ENCODE peak calls at places on chromosomes 6 and 20, in ten cellular contexts. One of them, this sample, is unnamed.

GRCh38 chr6:140230282-140230681 is 855.8 kb upstream of the CITED2 start:
- DNase-seq in MV-4-11: no peak
- DNase-seq in effector CD8-positive, alpha-beta T cell: no peak
- DNase-seq in stimulated activated CD4-positive, alpha-beta T cell treated with anti-CD3 and anti-CD28 coated beads, Interleukin-1b, Interleukin-23, amount 100 ng/mL, for 24 hours: no peak
- DNase-seq in ascending aorta: no peak
- DNase-seq in heart right ventricle: no peak
- DNase-seq in midbrain: no peak
- DNase-seq in ELR: no peak
- DNase-seq in erythroblast: no peak
- DNase-seq in amniotic stem cell: no peak
- DNase-seq in this sample: no peak

GRCh38 chr6:83250235-83250634 is 57.1 kb downstream of the RWDD2A start:
- DNase-seq in MV-4-11: no peak
- DNase-seq in midbrain: no peak
- DNase-seq in effector CD8-positive, alpha-beta T cell: no peak
- DNase-seq in ascending aorta: no peak
- DNase-seq in erythroblast: no peak
- DNase-seq in amniotic stem cell: no peak
- DNase-seq in stimulated activated CD4-positive, alpha-beta T cell treated with anti-CD3 and anti-CD28 coated beads, Interleukin-1b, Interleukin-23, amount 100 ng/mL, for 24 hours: no peak
- DNase-seq in ELR: no peak
- DNase-seq in heart right ventricle: no peak
- DNase-seq in this sample: no peak

GRCh38 chr20:1397710-1398109 is 4.9 kb upstream of the FKBP1A start:
- DNase-seq in MV-4-11: no peak
- DNase-seq in ascending aorta: no peak
- DNase-seq in amniotic stem cell: no peak
- DNase-seq in erythroblast: no peak
- DNase-seq in heart right ventricle: no peak
- DNase-seq in effector CD8-positive, alpha-beta T cell: no peak
- DNase-seq in midbrain: no peak
- DNase-seq in ELR: no peak
- DNase-seq in stimulated activated CD4-positive, alpha-beta T cell treated with anti-CD3 and anti-CD28 coated beads, Interleukin-1b, Interleukin-23, amount 100 ng/mL, for 24 hours: no peak
- DNase-seq in this sample: no peak

GRCh38 chr6:37826188-37826587 is 6.7 kb downstream of the ZFAND3 start:
- DNase-seq in MV-4-11: peak; percentile 58
- DNase-seq in midbrain: no peak
- DNase-seq in ELR: no peak
- DNase-seq in stimulated activated CD4-positive, alpha-beta T cell treated with anti-CD3 and anti-CD28 coated beads, Interleukin-1b, Interleukin-23, amount 100 ng/mL, for 24 hours: no peak
- DNase-seq in erythroblast: no peak
- DNase-seq in heart right ventricle: no peak
- DNase-seq in ascending aorta: no peak
- DNase-seq in effector CD8-positive, alpha-beta T cell: no peak
- DNase-seq in amniotic stem cell: no peak
- DNase-seq in this sample: no peak

GRCh38 chr20:8853805-8854338 is 215.0 kb upstream of the PLCB4 start:
- DNase-seq in ascending aorta: no peak
- DNase-seq in ELR: peak; percentile 86
- DNase-seq in erythroblast: peak; percentile 36
- DNase-seq in effector CD8-positive, alpha-beta T cell: no peak
- DNase-seq in stimulated activated CD4-positive, alpha-beta T cell treated with anti-CD3 and anti-CD28 coated beads, Interleukin-1b, Interleukin-23, amount 100 ng/mL, for 24 hours: no peak
- DNase-seq in heart right ventricle: peak; percentile 48
- DNase-seq in midbrain: peak; percentile 84
- DNase-seq in amniotic stem cell: peak; percentile 58
- DNase-seq in MV-4-11: peak; percentile 52
- DNase-seq in this sample: peak; percentile 25

GRCh38 chr6:111740506-111740905 is 132.7 kb downstream of the FYN start:
- DNase-seq in heart right ventricle: no peak
- DNase-seq in ELR: no peak
- DNase-seq in ascending aorta: no peak
- DNase-seq in effector CD8-positive, alpha-beta T cell: no peak
- DNase-seq in amniotic stem cell: no peak
- DNase-seq in MV-4-11: no peak
- DNase-seq in midbrain: no peak
- DNase-seq in stimulated activated CD4-positive, alpha-beta T cell treated with anti-CD3 and anti-CD28 coated beads, Interleukin-1b, Interleukin-23, amount 100 ng/mL, for 24 hours: no peak
- DNase-seq in erythroblast: no peak
- DNase-seq in this sample: no peak

GRCh38 chr6:21137708-21138358 is 455.7 kb upstream of the SOX4 start:
- DNase-seq in ELR: no peak
- DNase-seq in stimulated activated CD4-positive, alpha-beta T cell treated with anti-CD3 and anti-CD28 coated beads, Interleukin-1b, Interleukin-23, amount 100 ng/mL, for 24 hours: no peak
- DNase-seq in ascending aorta: no peak
- DNase-seq in MV-4-11: no peak
- DNase-seq in effector CD8-positive, alpha-beta T cell: no peak
- DNase-seq in heart right ventricle: no peak
- DNase-seq in amniotic stem cell: no peak
- DNase-seq in midbrain: no peak
- DNase-seq in erythroblast: no peak
- DNase-seq in this sample: no peak

GRCh38 chr6:16741112-16742016 is 19.9 kb downstream of the ATXN1 start:
- DNase-seq in effector CD8-positive, alpha-beta T cell: no peak
- DNase-seq in midbrain: no peak
- DNase-seq in amniotic stem cell: peak; percentile 74
- DNase-seq in erythroblast: no peak
- DNase-seq in ELR: peak; percentile 98
- DNase-seq in ascending aorta: no peak
- DNase-seq in heart right ventricle: no peak
- DNase-seq in MV-4-11: peak; percentile 66
- DNase-seq in stimulated activated CD4-positive, alpha-beta T cell treated with anti-CD3 and anti-CD28 coated beads, Interleukin-1b, Interleukin-23, amount 100 ng/mL, for 24 hours: no peak
- DNase-seq in this sample: no peak

GRCh38 chr6:125102901-125103300 is 50.7 kb upstream of the TPD52L1 start:
- DNase-seq in erythroblast: no peak
- DNase-seq in stimulated activated CD4-positive, alpha-beta T cell treated with anti-CD3 and anti-CD28 coated beads, Interleukin-1b, Interleukin-23, amount 100 ng/mL, for 24 hours: no peak
- DNase-seq in MV-4-11: no peak
- DNase-seq in amniotic stem cell: peak; percentile 45
- DNase-seq in ELR: peak; percentile 92
- DNase-seq in ascending aorta: no peak
- DNase-seq in midbrain: no peak
- DNase-seq in heart right ventricle: no peak
- DNase-seq in effector CD8-positive, alpha-beta T cell: no peak
- DNase-seq in this sample: no peak

GRCh38 chr6:137919837-137920304 is 52.8 kb downstream of the TNFAIP3 start:
- DNase-seq in erythroblast: no peak
- DNase-seq in heart right ventricle: no peak
- DNase-seq in effector CD8-positive, alpha-beta T cell: no peak
- DNase-seq in midbrain: no peak
- DNase-seq in MV-4-11: no peak
- DNase-seq in amniotic stem cell: no peak
- DNase-seq in ELR: no peak
- DNase-seq in stimulated activated CD4-positive, alpha-beta T cell treated with anti-CD3 and anti-CD28 coated beads, Interleukin-1b, Interleukin-23, amount 100 ng/mL, for 24 hours: no peak
- DNase-seq in ascending aorta: no peak
- DNase-seq in this sample: no peak

GRCh38 chr20:13423472-13424173 is 202.5 kb downstream of the ISM1 start:
- DNase-seq in amniotic stem cell: no peak
- DNase-seq in midbrain: no peak
- DNase-seq in MV-4-11: no peak
- DNase-seq in effector CD8-positive, alpha-beta T cell: no peak
- DNase-seq in heart right ventricle: no peak
- DNase-seq in ascending aorta: no peak
- DNase-seq in erythroblast: no peak
- DNase-seq in stimulated activated CD4-positive, alpha-beta T cell treated with anti-CD3 and anti-CD28 coated beads, Interleukin-1b, Interleukin-23, amount 100 ng/mL, for 24 hours: no peak
- DNase-seq in ELR: no peak
- DNase-seq in this sample: no peak

GRCh38 chr6:42914546-42914945 is 1.3 kb upstream of the PTCRA start:
- DNase-seq in effector CD8-positive, alpha-beta T cell: no peak
- DNase-seq in amniotic stem cell: no peak
- DNase-seq in MV-4-11: no peak
- DNase-seq in heart right ventricle: no peak
- DNase-seq in stimulated activated CD4-positive, alpha-beta T cell treated with anti-CD3 and anti-CD28 coated beads, Interleukin-1b, Interleukin-23, amount 100 ng/mL, for 24 hours: no peak
- DNase-seq in ascending aorta: no peak
- DNase-seq in ELR: peak; percentile 16
- DNase-seq in erythroblast: no peak
- DNase-seq in midbrain: no peak
- DNase-seq in this sample: no peak

GRCh38 chr20:35451295-35451694 is 4.1 kb upstream of the CEP250 start:
- DNase-seq in amniotic stem cell: no peak
- DNase-seq in effector CD8-positive, alpha-beta T cell: no peak
- DNase-seq in midbrain: no peak
- DNase-seq in erythroblast: no peak
- DNase-seq in heart right ventricle: no peak
- DNase-seq in ELR: no peak
- DNase-seq in stimulated activated CD4-positive, alpha-beta T cell treated with anti-CD3 and anti-CD28 coated beads, Interleukin-1b, Interleukin-23, amount 100 ng/mL, for 24 hours: no peak
- DNase-seq in MV-4-11: no peak
- DNase-seq in ascending aorta: no peak
- DNase-seq in this sample: no peak

GRCh38 chr20:56875052-56875663 is 246.1 kb downstream of the TFAP2C start:
- DNase-seq in MV-4-11: peak; percentile 77
- DNase-seq in ELR: peak; percentile 95
- DNase-seq in effector CD8-positive, alpha-beta T cell: no peak
- DNase-seq in amniotic stem cell: peak; percentile 1
- DNase-seq in stimulated activated CD4-positive, alpha-beta T cell treated with anti-CD3 and anti-CD28 coated beads, Interleukin-1b, Interleukin-23, amount 100 ng/mL, for 24 hours: no peak
- DNase-seq in midbrain: no peak
- DNase-seq in erythroblast: no peak
- DNase-seq in ascending aorta: no peak
- DNase-seq in heart right ventricle: no peak
- DNase-seq in this sample: no peak

GRCh38 chr6:104483225-104483834 is 376.4 kb downstream of the HACE1 start:
- DNase-seq in ELR: peak; percentile 58
- DNase-seq in amniotic stem cell: no peak
- DNase-seq in MV-4-11: peak; percentile 32
- DNase-seq in ascending aorta: no peak
- DNase-seq in effector CD8-positive, alpha-beta T cell: no peak
- DNase-seq in heart right ventricle: no peak
- DNase-seq in erythroblast: no peak
- DNase-seq in stimulated activated CD4-positive, alpha-beta T cell treated with anti-CD3 and anti-CD28 coated beads, Interleukin-1b, Interleukin-23, amount 100 ng/mL, for 24 hours: no peak
- DNase-seq in midbrain: no peak
- DNase-seq in this sample: no peak

GRCh38 chr20:46151936-46152335 is 33.8 kb downstream of the CD40 start:
- DNase-seq in MV-4-11: no peak
- DNase-seq in ascending aorta: no peak
- DNase-seq in ELR: peak; percentile 14
- DNase-seq in stimulated activated CD4-positive, alpha-beta T cell treated with anti-CD3 and anti-CD28 coated beads, Interleukin-1b, Interleukin-23, amount 100 ng/mL, for 24 hours: no peak
- DNase-seq in erythroblast: no peak
- DNase-seq in effector CD8-positive, alpha-beta T cell: no peak
- DNase-seq in heart right ventricle: no peak
- DNase-seq in midbrain: no peak
- DNase-seq in amniotic stem cell: no peak
- DNase-seq in this sample: no peak

GRCh38 chr6:38997128-38997761 is 51.3 kb upstream of the GLP1R start:
- DNase-seq in stimulated activated CD4-positive, alpha-beta T cell treated with anti-CD3 and anti-CD28 coated beads, Interleukin-1b, Interleukin-23, amount 100 ng/mL, for 24 hours: no peak
- DNase-seq in MV-4-11: peak; percentile 21
- DNase-seq in effector CD8-positive, alpha-beta T cell: peak; percentile 6
- DNase-seq in midbrain: no peak
- DNase-seq in heart right ventricle: peak; percentile 11
- DNase-seq in amniotic stem cell: no peak
- DNase-seq in erythroblast: peak; percentile 40
- DNase-seq in ascending aorta: no peak
- DNase-seq in ELR: peak; percentile 46
- DNase-seq in this sample: no peak

GRCh38 chr20:59122377-59122932 is 41.2 kb upstream of the ZNF831 start:
- DNase-seq in ELR: no peak
- DNase-seq in erythroblast: no peak
- DNase-seq in midbrain: no peak
- DNase-seq in stimulated activated CD4-positive, alpha-beta T cell treated with anti-CD3 and anti-CD28 coated beads, Interleukin-1b, Interleukin-23, amount 100 ng/mL, for 24 hours: no peak
- DNase-seq in amniotic stem cell: no peak
- DNase-seq in ascending aorta: no peak
- DNase-seq in MV-4-11: no peak
- DNase-seq in heart right ventricle: no peak
- DNase-seq in effector CD8-positive, alpha-beta T cell: no peak
- DNase-seq in this sample: no peak

GRCh38 chr6:28658475-28659249 is 133.0 kb downstream of the GPX5 start:
- DNase-seq in ELR: peak; percentile 29
- DNase-seq in amniotic stem cell: no peak
- DNase-seq in erythroblast: no peak
- DNase-seq in stimulated activated CD4-positive, alpha-beta T cell treated with anti-CD3 and anti-CD28 coated beads, Interleukin-1b, Interleukin-23, amount 100 ng/mL, for 24 hours: no peak
- DNase-seq in heart right ventricle: no peak
- DNase-seq in ascending aorta: no peak
- DNase-seq in MV-4-11: no peak
- DNase-seq in effector CD8-positive, alpha-beta T cell: no peak
- DNase-seq in midbrain: no peak
- DNase-seq in this sample: no peak

GRCh38 chr20:51512645-51513044 is 29.9 kb downstream of the NFATC2 start:
- DNase-seq in effector CD8-positive, alpha-beta T cell: no peak
- DNase-seq in heart right ventricle: no peak
- DNase-seq in erythroblast: peak; percentile 22
- DNase-seq in amniotic stem cell: no peak
- DNase-seq in ascending aorta: no peak
- DNase-seq in ELR: no peak
- DNase-seq in midbrain: no peak
- DNase-seq in MV-4-11: no peak
- DNase-seq in stimulated activated CD4-positive, alpha-beta T cell treated with anti-CD3 and anti-CD28 coated beads, Interleukin-1b, Interleukin-23, amount 100 ng/mL, for 24 hours: no peak
- DNase-seq in this sample: no peak

GRCh38 chr20:6468751-6469150 is 298.7 kb upstream of the BMP2 start:
- DNase-seq in MV-4-11: peak; percentile 87
- DNase-seq in ascending aorta: no peak
- DNase-seq in ELR: peak; percentile 1
- DNase-seq in amniotic stem cell: no peak
- DNase-seq in heart right ventricle: no peak
- DNase-seq in erythroblast: no peak
- DNase-seq in stimulated activated CD4-positive, alpha-beta T cell treated with anti-CD3 and anti-CD28 coated beads, Interleukin-1b, Interleukin-23, amount 100 ng/mL, for 24 hours: no peak
- DNase-seq in midbrain: no peak
- DNase-seq in effector CD8-positive, alpha-beta T cell: no peak
- DNase-seq in this sample: no peak

GRCh38 chr6:111743318-111743717 is 129.9 kb downstream of the FYN start:
- DNase-seq in stimulated activated CD4-positive, alpha-beta T cell treated with anti-CD3 and anti-CD28 coated beads, Interleukin-1b, Interleukin-23, amount 100 ng/mL, for 24 hours: no peak
- DNase-seq in effector CD8-positive, alpha-beta T cell: no peak
- DNase-seq in ELR: no peak
- DNase-seq in heart right ventricle: peak; percentile 49
- DNase-seq in erythroblast: no peak
- DNase-seq in midbrain: peak; percentile 47
- DNase-seq in amniotic stem cell: no peak
- DNase-seq in MV-4-11: no peak
- DNase-seq in ascending aorta: no peak
- DNase-seq in this sample: no peak

GRCh38 chr6:190596-191395 is 101.5 kb upstream of the DUSP22 start:
- DNase-seq in MV-4-11: peak; percentile 3
- DNase-seq in midbrain: no peak
- DNase-seq in ELR: no peak
- DNase-seq in ascending aorta: no peak
- DNase-seq in heart right ventricle: no peak
- DNase-seq in effector CD8-positive, alpha-beta T cell: no peak
- DNase-seq in amniotic stem cell: no peak
- DNase-seq in erythroblast: no peak
- DNase-seq in stimulated activated CD4-positive, alpha-beta T cell treated with anti-CD3 and anti-CD28 coated beads, Interleukin-1b, Interleukin-23, amount 100 ng/mL, for 24 hours: no peak
- DNase-seq in this sample: no peak

GRCh38 chr6:344816-345340 is 46.7 kb upstream of the IRF4 start:
- DNase-seq in ELR: no peak
- DNase-seq in ascending aorta: no peak
- DNase-seq in effector CD8-positive, alpha-beta T cell: no peak
- DNase-seq in amniotic stem cell: no peak
- DNase-seq in stimulated activated CD4-positive, alpha-beta T cell treated with anti-CD3 and anti-CD28 coated beads, Interleukin-1b, Interleukin-23, amount 100 ng/mL, for 24 hours: no peak
- DNase-seq in erythroblast: no peak
- DNase-seq in heart right ventricle: no peak
- DNase-seq in midbrain: no peak
- DNase-seq in MV-4-11: no peak
- DNase-seq in this sample: no peak

GRCh38 chr20:33790571-33790970 is 20.6 kb upstream of the CHMP4B start:
- DNase-seq in stimulated activated CD4-positive, alpha-beta T cell treated with anti-CD3 and anti-CD28 coated beads, Interleukin-1b, Interleukin-23, amount 100 ng/mL, for 24 hours: no peak
- DNase-seq in ELR: no peak
- DNase-seq in amniotic stem cell: no peak
- DNase-seq in MV-4-11: no peak
- DNase-seq in midbrain: no peak
- DNase-seq in ascending aorta: no peak
- DNase-seq in erythroblast: no peak
- DNase-seq in effector CD8-positive, alpha-beta T cell: no peak
- DNase-seq in heart right ventricle: no peak
- DNase-seq in this sample: no peak

GRCh38 chr6:37674161-37674560 is 23.5 kb downstream of the MDGA1 start:
- DNase-seq in midbrain: peak; percentile 92
- DNase-seq in ascending aorta: no peak
- DNase-seq in heart right ventricle: no peak
- DNase-seq in MV-4-11: no peak
- DNase-seq in stimulated activated CD4-positive, alpha-beta T cell treated with anti-CD3 and anti-CD28 coated beads, Interleukin-1b, Interleukin-23, amount 100 ng/mL, for 24 hours: no peak
- DNase-seq in effector CD8-positive, alpha-beta T cell: no peak
- DNase-seq in ELR: no peak
- DNase-seq in amniotic stem cell: no peak
- DNase-seq in erythroblast: no peak
- DNase-seq in this sample: no peak

GRCh38 chr20:17530716-17531536 is at the start of gene BFSP1:
- DNase-seq in amniotic stem cell: peak; percentile 44
- DNase-seq in heart right ventricle: peak; percentile 32
- DNase-seq in effector CD8-positive, alpha-beta T cell: no peak
- DNase-seq in midbrain: peak; percentile 81
- DNase-seq in stimulated activated CD4-positive, alpha-beta T cell treated with anti-CD3 and anti-CD28 coated beads, Interleukin-1b, Interleukin-23, amount 100 ng/mL, for 24 hours: no peak
- DNase-seq in erythroblast: peak; percentile 73
- DNase-seq in ELR: peak; percentile 66
- DNase-seq in ascending aorta: no peak
- DNase-seq in MV-4-11: peak; percentile 53
- DNase-seq in this sample: peak; percentile 49

GRCh38 chr20:20466341-20466879 is 98.5 kb downstream of the INSM1 start:
- DNase-seq in midbrain: no peak
- DNase-seq in erythroblast: no peak
- DNase-seq in MV-4-11: peak; percentile 89
- DNase-seq in ascending aorta: no peak
- DNase-seq in ELR: peak; percentile 57
- DNase-seq in heart right ventricle: no peak
- DNase-seq in amniotic stem cell: no peak
- DNase-seq in stimulated activated CD4-positive, alpha-beta T cell treated with anti-CD3 and anti-CD28 coated beads, Interleukin-1b, Interleukin-23, amount 100 ng/mL, for 24 hours: no peak
- DNase-seq in effector CD8-positive, alpha-beta T cell: no peak
- DNase-seq in this sample: no peak